ENCODE peak calls at places on chromosomes 1 and 21, in seven cellular contexts. H, M, U, O, P, Z and C are unnamed samples.

GRCh38 chr1:205423814-205424399 is 2.1 kb upstream of the LEMD1 start:
- DNase-seq in H (no peak), M (no peak), U (no peak), O (no peak), P (no peak), Z (no peak), C (no peak)

GRCh38 chr21:39094087-39094785 is 89.0 kb downstream of the PSMG1 start:
- DNase-seq in H (no peak), M (no peak), U (no peak), O (no peak), P (no peak), Z (no peak), C (no peak)

GRCh38 chr1:184492543-184492942 is 105.7 kb downstream of the C1orf21 start:
- DNase-seq in H (no peak), M (no peak), U (no peak), O (no peak), P (no peak), Z (no peak), C (no peak)

GRCh38 chr1:153682730-153683129 is 4.2 kb downstream of the NPR1 start:
- DNase-seq in H (no peak), M (no peak), U (no peak), O (no peak), P (no peak), Z (no peak), C (no peak)

GRCh38 chr1:55073187-55073916 is 34.0 kb downstream of the PCSK9 start:
- DNase-seq in H (peak), M (no peak), U (no peak), O (no peak), P (no peak), Z (no peak), C (no peak)

GRCh38 chr1:33133478-33134105 is 48.3 kb downstream of the TRIM62 start:
- DNase-seq in H (no peak), M (no peak), U (no peak), O (no peak), P (no peak), Z (no peak), C (no peak)

GRCh38 chr1:200907611-200908097 is 13.0 kb downstream of the INAVA start:
- DNase-seq in H (peak), M (no peak), U (no peak), O (no peak), P (no peak), Z (no peak), C (no peak)

GRCh38 chr1:157691285-157691920 is 9.2 kb downstream of the FCRL3 start:
- DNase-seq in H (peak), M (peak), U (peak), O (peak), P (no peak), Z (peak), C (peak)

GRCh38 chr1:203127672-203128611 is at the start of gene ADORA1:
- DNase-seq in H (no peak), M (peak), U (no peak), O (peak), P (peak), Z (no peak), C (peak)

GRCh38 chr1:185694081-185694480 is 40.1 kb upstream of the HMCN1 start:
- DNase-seq in H (peak), M (no peak), U (no peak), O (no peak), P (no peak), Z (no peak), C (no peak)
- H3K4me3 ChIP-seq in H (peak), M (no peak), U (no peak), O (no peak), P (peak), Z (no peak), C (no peak)

DNA sequence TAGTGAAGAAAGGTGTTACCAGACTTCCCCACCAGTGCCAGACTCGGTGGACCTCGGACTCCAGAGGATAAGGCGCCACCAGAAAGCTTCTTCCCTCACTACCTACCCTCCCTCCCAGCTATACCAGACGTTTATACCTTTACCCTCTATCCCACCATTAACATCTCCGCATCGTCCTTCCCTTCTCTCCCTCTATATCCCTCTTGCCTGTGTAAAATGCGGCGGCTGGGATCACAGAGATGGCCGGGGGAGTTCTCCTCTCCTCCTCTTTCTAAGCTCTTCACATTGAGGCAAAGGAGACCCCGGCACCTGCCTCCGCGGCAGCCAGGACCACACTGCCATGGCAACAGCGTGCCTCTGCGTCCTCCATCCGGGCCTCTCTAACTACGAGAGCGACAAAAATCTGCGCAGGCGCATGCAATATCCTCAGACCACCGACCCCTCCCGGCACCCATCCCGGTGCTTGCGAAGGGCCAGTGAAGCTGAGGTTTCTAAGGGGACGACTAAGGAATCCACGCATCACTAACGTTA is at the start of gene CCDC181:
- DNase-seq in H (peak), M (peak), U (peak), O (peak), P (peak), Z (peak), C (peak)
- H3K4me3 ChIP-seq in H (peak), M (peak), U (peak), O (peak), P (peak), Z (no peak), C (peak)

DNA sequence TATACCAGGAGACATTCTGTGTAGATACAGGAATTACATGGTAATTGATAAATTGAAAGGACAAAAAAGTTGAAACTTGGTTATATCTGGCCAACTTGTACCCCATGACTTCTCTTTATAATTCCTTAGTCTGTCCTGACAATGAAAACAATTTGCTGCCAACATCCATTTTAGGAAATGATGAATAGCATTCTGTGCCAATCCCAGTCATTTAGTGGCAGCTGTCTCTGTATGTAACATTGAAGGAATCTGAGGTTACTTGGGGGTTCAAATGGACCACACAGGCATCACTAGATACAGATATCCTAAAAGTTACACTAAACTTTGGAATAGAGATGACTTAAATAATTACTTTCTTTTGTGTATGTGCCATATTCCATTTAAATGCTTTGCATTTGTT is 38.2 kb downstream of the DHX9 start:
- DNase-seq in H (no peak), M (no peak), U (no peak), O (no peak), P (no peak), Z (no peak), C (no peak)
- H3K4me3 ChIP-seq in H (no peak), M (no peak), U (no peak), O (no peak), P (no peak), Z (no peak), C (no peak)

DNA sequence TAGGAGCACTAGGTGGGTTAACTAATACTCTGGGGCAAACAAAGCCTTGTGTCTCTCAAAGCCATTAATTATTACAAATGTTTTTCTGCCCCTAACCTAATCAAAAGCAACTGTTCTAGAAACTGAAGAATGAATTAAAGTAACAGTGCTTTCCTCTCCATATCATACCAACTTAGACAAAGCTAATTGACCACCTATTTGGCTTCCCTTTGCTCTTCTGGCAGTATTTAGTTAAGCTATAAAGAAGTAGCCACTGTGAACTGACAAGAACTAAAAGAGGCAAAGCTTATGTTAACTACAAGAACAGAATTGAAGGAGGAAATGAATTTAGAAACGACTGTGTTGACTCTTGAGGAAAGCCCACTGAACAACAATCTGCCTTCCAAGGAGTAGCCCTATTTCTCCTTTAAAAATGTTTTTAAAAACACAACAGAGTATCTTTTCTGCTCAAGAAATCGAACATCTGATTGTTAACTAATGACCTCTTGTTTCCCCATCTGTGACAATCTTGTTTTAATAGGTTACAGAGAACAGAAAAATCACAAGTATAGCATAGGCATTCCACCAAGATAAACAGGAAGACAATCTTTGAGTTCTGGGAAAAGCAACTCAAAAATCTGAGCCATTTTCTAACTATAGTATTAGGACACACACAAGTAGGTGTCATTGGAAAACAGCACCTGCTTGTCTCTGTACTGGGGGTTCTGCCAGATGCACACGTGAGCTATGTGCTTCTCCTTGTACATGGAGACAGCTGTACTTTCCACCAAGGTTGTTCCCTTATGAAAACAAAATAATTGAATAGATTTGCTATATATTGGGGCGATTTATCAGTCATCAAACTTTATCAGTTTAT is 3.1 kb upstream of the EGLN1 start:
- DNase-seq in H (no peak), M (no peak), U (no peak), O (no peak), P (no peak), Z (no peak), C (no peak)
- H3K4me3 ChIP-seq in H (no peak), M (no peak), U (no peak), O (no peak), P (no peak), Z (no peak), C (no peak)

GRCh38 chr1:152109231-152109997 is 5.8 kb downstream of the TCHH start:
- DNase-seq in H (no peak), M (peak), U (no peak), O (peak), P (no peak), Z (no peak), C (no peak)
- H3K4me3 ChIP-seq in H (no peak), M (no peak), U (peak), O (peak), P (peak), Z (no peak), C (peak)